ENCODE peak calls at places on chromosomes 5 and 9, in seven cellular contexts. S is neural progenitor cell, I is bronchial epithelial cell, C is right lobe of liver, R is IMR-90, W is Peyer's patch, O is fibroblast of the aortic adventitia. L is an unnamed sample.

GRCh38 chr9:19976226-19976625 is 187.4 kb upstream of the SLC24A2 start:
- DNase-seq in S (no peak), I (peak; percentile 91), C (no peak), R (no peak), W (no peak), O (no peak), L (peak; percentile 86)

GRCh38 chr9:31347082-31347617 is 1037.3 kb upstream of the ACO1 start:
- DNase-seq in S (no peak), I (peak; percentile 59), C (no peak), R (no peak), W (no peak), O (peak; percentile 29), L (peak; percentile 59)

GRCh38 chr5:88923623-88924619 is 40.9 kb upstream of the MEF2C start:
- DNase-seq in S (no peak), I (no peak), C (no peak), R (no peak), W (no peak), O (no peak), L (no peak)

GRCh38 chr5:77210091-77211012 is at the start of gene PDE8B:
- DNase-seq in S (peak; percentile 62), I (no peak), C (peak; percentile 55), R (no peak), W (no peak), O (no peak), L (no peak)

GRCh38 chr5:14016549-14016948 is 72.1 kb upstream of the DNAH5 start:
- DNase-seq in S (no peak), I (no peak), C (no peak), R (no peak), W (no peak), O (no peak), L (no peak)

GRCh38 chr5:126443374-126443851 is 20.2 kb downstream of the GRAMD2B start:
- DNase-seq in S (no peak), I (no peak), C (no peak), R (peak; percentile 18), W (no peak), O (no peak), L (no peak)

GRCh38 chr5:31361906-31362900 is 168.7 kb downstream of the CDH6 start:
- DNase-seq in S (no peak), I (no peak), C (no peak), R (peak; percentile 59), W (no peak), O (peak; percentile 66), L (no peak)

GRCh38 chr9:84371737-84372136 is 31.2 kb upstream of the SLC28A3 start:
- DNase-seq in S (no peak), I (peak; percentile 90), C (no peak), R (peak; percentile 82), W (no peak), O (peak; percentile 95), L (peak; percentile 92)

GRCh38 chr9:80025131-80025530 is 453.4 kb downstream of the TLE4 start:
- DNase-seq in S (no peak), I (no peak), C (no peak), R (no peak), W (no peak), O (no peak), L (peak; percentile 51)

GRCh38 chr5:140109818-140110733 is 3.8 kb upstream of the PURA start:
- DNase-seq in S (no peak), I (no peak), C (no peak), R (no peak), W (no peak), O (no peak), L (no peak)

GRCh38 chr9:68522126-68522525 is 18.6 kb downstream of the TMEM252 start:
- DNase-seq in S (no peak), I (no peak), C (no peak), R (no peak), W (no peak), O (no peak), L (no peak)

GRCh38 chr9:117616436-117616835 is 87.8 kb upstream of the TLR4 start:
- DNase-seq in S (no peak), I (no peak), C (no peak), R (no peak), W (no peak), O (no peak), L (no peak)

GRCh38 chr9:121601234-121601633 is 50.2 kb upstream of the DAB2IP start:
- DNase-seq in S (no peak), I (peak; percentile 60), C (no peak), R (no peak), W (no peak), O (no peak), L (peak; percentile 64)

GRCh38 chr9:121607434-121608248 is 43.8 kb upstream of the DAB2IP start:
- DNase-seq in S (peak; percentile 43), I (peak; percentile 44), C (no peak), R (peak; percentile 60), W (no peak), O (peak; percentile 54), L (peak; percentile 51)

GRCh38 chr9:121603028-121603427 is 48.4 kb upstream of the DAB2IP start:
- DNase-seq in S (no peak), I (no peak), C (no peak), R (no peak), W (no peak), O (no peak), L (no peak)

GRCh38 chr9:121604654-121605053 is 46.8 kb upstream of the DAB2IP start:
- DNase-seq in S (no peak), I (no peak), C (no peak), R (no peak), W (no peak), O (no peak), L (no peak)

DNA sequence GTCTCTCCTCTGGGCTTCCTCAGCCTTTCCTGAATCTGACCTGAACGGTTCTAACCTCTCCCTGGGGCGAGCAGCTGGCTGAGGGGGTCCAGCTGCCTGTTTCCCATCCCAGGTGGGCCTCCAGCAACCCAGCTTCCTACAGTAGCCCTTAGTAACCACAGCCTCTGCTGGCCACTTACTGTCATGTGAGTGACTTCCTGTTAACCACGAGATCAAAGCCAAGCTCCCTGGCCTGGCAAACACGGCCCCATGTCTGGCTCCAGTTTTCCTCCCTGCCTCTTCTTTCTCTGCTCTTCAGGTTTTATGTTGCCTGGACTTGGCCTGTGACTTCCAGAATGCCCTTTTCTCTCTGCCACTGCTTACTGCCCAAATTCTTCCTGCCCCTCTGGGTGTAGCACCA is 47.2 kb upstream of the DAB2IP start:
- DNase-seq in S (no peak), I (no peak), C (no peak), R (no peak), W (peak; percentile 50), O (no peak), L (no peak)
- H3K4me3 ChIP-seq in S (no peak overlapping the region), I (no peak overlapping the region), C (no peak overlapping the region), R (no peak overlapping the region), W (no peak overlapping the region), O (no peak overlapping the region), L (no peak overlapping the region)

DNA sequence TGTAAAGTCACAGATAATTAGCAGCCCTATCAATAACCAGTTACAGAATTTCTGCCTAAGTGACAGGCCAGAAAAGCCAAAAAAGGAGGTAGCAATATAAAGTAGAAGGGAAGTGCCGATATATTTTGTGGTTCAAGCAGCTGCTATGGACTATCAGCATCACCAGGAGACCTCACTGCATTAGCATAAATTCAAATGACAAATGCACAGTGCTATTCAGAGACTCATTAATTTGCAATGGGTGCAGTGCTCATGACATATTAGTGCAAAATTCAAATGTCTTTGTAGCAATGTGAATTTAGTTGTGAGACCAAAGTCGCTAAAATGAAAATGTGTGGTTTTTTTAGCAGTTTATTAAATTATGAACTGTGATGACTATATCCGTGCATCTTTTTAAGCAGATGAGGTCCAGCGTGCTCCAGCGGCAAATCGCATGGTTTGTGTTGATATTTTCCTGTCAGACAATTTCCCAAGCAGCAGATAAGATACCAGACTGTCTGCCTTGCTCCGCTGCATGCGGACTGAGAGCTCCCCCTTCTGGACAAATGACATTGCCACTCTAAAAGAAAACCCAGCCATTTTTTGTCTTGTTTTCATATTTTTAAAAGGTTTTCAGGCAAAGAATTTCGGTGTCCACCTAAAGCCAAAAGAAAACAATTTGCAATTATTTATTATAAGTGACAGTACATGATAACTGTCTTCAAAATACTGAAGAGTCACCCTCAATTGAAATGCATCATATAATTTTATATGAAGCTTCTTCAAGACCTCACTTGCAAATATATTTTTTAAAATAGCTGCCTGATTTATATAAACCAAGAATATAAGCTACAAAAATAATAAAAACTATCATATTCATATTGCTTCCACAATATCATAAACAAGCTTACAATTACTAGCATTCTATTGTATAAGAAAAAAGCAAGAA is 144.4 kb downstream of the CETN3 start:
- DNase-seq in S (peak; percentile 72), I (peak; percentile 55), C (peak; percentile 58), R (peak; percentile 61), W (peak; percentile 75), O (peak; percentile 82), L (peak; percentile 68)
- TF ChIP-seq CTCF in S (peak; percentile 100), I (peak; percentile 92), C (peak; percentile 94), R (peak; percentile 98), W (peak; percentile 84), O (peak; percentile 96), L (peak; percentile 98)

GRCh38 chr5:151684690-151685361 is 1.9 kb downstream of the SPARC start:
- DNase-seq in S (peak; percentile 72), I (peak; percentile 70), C (no peak), R (peak; percentile 97), W (no peak), O (peak; percentile 98), L (peak; percentile 72)
- H3K4me3 ChIP-seq in S (peak overlapping the region; percentile 61), I (no peak overlapping the region), C (peak overlapping the region; percentile 46), R (peak overlapping the region; percentile 84), W (peak overlapping the region; percentile 55), O (peak overlapping the region; percentile 100), L (peak overlapping the region; percentile 46)

DNA sequence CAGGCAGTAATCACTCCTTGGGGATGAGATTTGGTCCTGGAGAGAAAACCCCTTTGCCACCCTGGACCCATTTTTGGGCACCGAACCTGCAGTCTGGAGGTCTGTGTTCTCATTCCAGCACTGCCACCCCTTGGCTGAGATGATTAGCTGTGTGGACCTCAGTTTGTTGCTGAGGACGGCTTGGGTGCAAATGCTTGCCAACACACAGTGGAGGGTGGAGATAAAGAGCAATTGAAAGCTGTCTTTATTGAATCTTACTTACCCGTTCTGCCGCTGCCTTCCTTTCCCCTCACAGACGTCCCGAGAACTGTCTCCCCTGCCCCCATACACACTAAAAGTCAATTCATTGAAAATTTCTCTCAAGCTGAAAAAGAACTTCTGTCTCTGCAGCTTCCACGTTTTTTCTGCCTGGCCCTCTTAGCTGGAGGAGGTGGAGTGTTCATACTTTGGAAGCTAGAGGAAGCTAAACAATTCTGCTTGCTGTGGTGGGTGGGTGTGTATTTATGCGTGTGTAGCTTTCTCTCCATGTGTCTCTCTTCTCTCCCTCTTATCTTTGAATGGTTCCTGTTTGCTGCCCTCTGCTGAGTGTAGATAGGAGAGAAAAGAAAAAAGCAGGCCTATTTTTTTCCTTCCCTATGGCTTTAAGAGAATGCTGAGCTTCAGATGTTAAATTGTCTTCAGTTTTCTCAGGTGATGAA is 6.6 kb downstream of the GALNT10 start:
- DNase-seq in S (peak; percentile 43), I (peak; percentile 31), C (no peak), R (peak; percentile 87), W (no peak), O (peak; percentile 80), L (no peak)
- TF ChIP-seq CTCF in S (peak; percentile 47), I (peak; percentile 28), C (peak; percentile 20), R (peak; percentile 70), W (peak; percentile 49), O (peak; percentile 59), L (peak; percentile 41)

GRCh38 chr9:125700791-125701190 is 6.2 kb downstream of the MAPKAP1 start:
- DNase-seq in S (no peak), I (peak; percentile 38), C (no peak), R (peak; percentile 10), W (no peak), O (peak; percentile 26), L (peak; percentile 28)
- H3K4me3 ChIP-seq in S (no peak overlapping the region), I (no peak overlapping the region), C (no peak overlapping the region), R (no peak overlapping the region), W (no peak overlapping the region), O (no peak overlapping the region), L (no peak overlapping the region)